ENCODE peak calls at places on chromosome 5, in nine cellular contexts. One of them, this sample, is unnamed.

GRCh38 chr5:171201285-171201684 is 107.8 kb upstream of the TLX3 start:
- DNase-seq in neural progenitor cell: peak
- DNase-seq in prostate gland: no peak
- DNase-seq in H9: no peak
- DNase-seq in breast epithelium: no peak
- DNase-seq in Peyer's patch: no peak
- DNase-seq in SK-N-MC: no peak
- DNase-seq in A673: no peak
- DNase-seq in adrenal gland: no peak
- DNase-seq in this sample: no peak

GRCh38 chr5:124996023-124996763 is 249.8 kb upstream of the ZNF608 start:
- DNase-seq in A673: no peak
- DNase-seq in Peyer's patch: no peak
- DNase-seq in breast epithelium: no peak
- DNase-seq in neural progenitor cell: peak
- DNase-seq in adrenal gland: no peak
- DNase-seq in H9: no peak
- DNase-seq in prostate gland: no peak
- DNase-seq in SK-N-MC: no peak
- DNase-seq in this sample: no peak

GRCh38 chr5:5217371-5217770 is 77.2 kb downstream of the ADAMTS16 start:
- DNase-seq in adrenal gland: no peak
- DNase-seq in H9: no peak
- DNase-seq in SK-N-MC: no peak
- DNase-seq in prostate gland: no peak
- DNase-seq in breast epithelium: no peak
- DNase-seq in A673: no peak
- DNase-seq in neural progenitor cell: no peak
- DNase-seq in Peyer's patch: no peak
- DNase-seq in this sample: no peak

GRCh38 chr5:9283021-9283420 is 262.9 kb downstream of the SEMA5A start:
- DNase-seq in neural progenitor cell: no peak
- DNase-seq in adrenal gland: no peak
- DNase-seq in A673: no peak
- DNase-seq in prostate gland: no peak
- DNase-seq in SK-N-MC: no peak
- DNase-seq in breast epithelium: no peak
- DNase-seq in Peyer's patch: no peak
- DNase-seq in H9: no peak
- DNase-seq in this sample: no peak

GRCh38 chr5:67165524-67166459 is 30.8 kb downstream of the CD180 start:
- DNase-seq in H9: peak
- DNase-seq in SK-N-MC: no peak
- DNase-seq in neural progenitor cell: peak
- DNase-seq in prostate gland: peak
- DNase-seq in breast epithelium: peak
- DNase-seq in A673: peak
- DNase-seq in Peyer's patch: peak
- DNase-seq in adrenal gland: peak
- DNase-seq in this sample: peak

GRCh38 chr5:179258922-179259730 is 86.1 kb downstream of the ADAMTS2 start:
- DNase-seq in SK-N-MC: no peak
- DNase-seq in neural progenitor cell: no peak
- DNase-seq in Peyer's patch: no peak
- DNase-seq in H9: peak
- DNase-seq in A673: no peak
- DNase-seq in prostate gland: no peak
- DNase-seq in adrenal gland: peak
- DNase-seq in breast epithelium: peak
- DNase-seq in this sample: no peak

GRCh38 chr5:150335778-150336177 is 21.7 kb upstream of the TCOF1 start:
- DNase-seq in SK-N-MC: no peak
- DNase-seq in adrenal gland: no peak
- DNase-seq in H9: no peak
- DNase-seq in breast epithelium: no peak
- DNase-seq in neural progenitor cell: no peak
- DNase-seq in Peyer's patch: no peak
- DNase-seq in prostate gland: no peak
- DNase-seq in A673: no peak
- DNase-seq in this sample: no peak

GRCh38 chr5:143583385-143583784 is 179.9 kb upstream of the NR3C1 start:
- DNase-seq in breast epithelium: no peak
- DNase-seq in A673: no peak
- DNase-seq in neural progenitor cell: no peak
- DNase-seq in SK-N-MC: no peak
- DNase-seq in prostate gland: no peak
- DNase-seq in adrenal gland: no peak
- DNase-seq in H9: no peak
- DNase-seq in Peyer's patch: no peak
- DNase-seq in this sample: no peak

GRCh38 chr5:173872887-173873286 is 15.3 kb upstream of the CPEB4 start:
- DNase-seq in breast epithelium: no peak
- DNase-seq in H9: no peak
- DNase-seq in Peyer's patch: no peak
- DNase-seq in neural progenitor cell: no peak
- DNase-seq in A673: no peak
- DNase-seq in adrenal gland: no peak
- DNase-seq in prostate gland: no peak
- DNase-seq in SK-N-MC: no peak
- DNase-seq in this sample: peak

GRCh38 chr5:38576442-38576841 is 20.0 kb upstream of the LIFR start:
- DNase-seq in adrenal gland: no peak
- DNase-seq in SK-N-MC: no peak
- DNase-seq in prostate gland: peak
- DNase-seq in Peyer's patch: no peak
- DNase-seq in breast epithelium: no peak
- DNase-seq in neural progenitor cell: no peak
- DNase-seq in H9: no peak
- DNase-seq in A673: no peak
- DNase-seq in this sample: no peak

GRCh38 chr5:174409070-174409469 is 315.3 kb upstream of the MSX2 start:
- DNase-seq in adrenal gland: no peak
- DNase-seq in Peyer's patch: no peak
- DNase-seq in SK-N-MC: no peak
- DNase-seq in neural progenitor cell: no peak
- DNase-seq in H9: no peak
- DNase-seq in A673: no peak
- DNase-seq in prostate gland: no peak
- DNase-seq in breast epithelium: no peak
- DNase-seq in this sample: no peak

GRCh38 chr5:149600932-149601331 is 19.6 kb downstream of the ARHGEF37 start:
- DNase-seq in A673: no peak
- DNase-seq in H9: no peak
- DNase-seq in Peyer's patch: no peak
- DNase-seq in neural progenitor cell: no peak
- DNase-seq in prostate gland: peak
- DNase-seq in adrenal gland: no peak
- DNase-seq in SK-N-MC: no peak
- DNase-seq in breast epithelium: no peak
- DNase-seq in this sample: no peak

GRCh38 chr5:179308563-179309382 is 36.5 kb downstream of the ADAMTS2 start:
- DNase-seq in breast epithelium: no peak
- DNase-seq in H9: no peak
- DNase-seq in neural progenitor cell: no peak
- DNase-seq in adrenal gland: peak
- DNase-seq in Peyer's patch: no peak
- DNase-seq in prostate gland: no peak
- DNase-seq in SK-N-MC: no peak
- DNase-seq in A673: no peak
- DNase-seq in this sample: no peak

GRCh38 chr5:109327572-109327971 is 82.2 kb downstream of the PJA2 start:
- DNase-seq in A673: no peak
- DNase-seq in SK-N-MC: no peak
- DNase-seq in breast epithelium: no peak
- DNase-seq in Peyer's patch: no peak
- DNase-seq in prostate gland: no peak
- DNase-seq in H9: no peak
- DNase-seq in adrenal gland: no peak
- DNase-seq in neural progenitor cell: peak
- DNase-seq in this sample: no peak

GRCh38 chr5:109324941-109325340 is 84.8 kb downstream of the PJA2 start:
- DNase-seq in prostate gland: no peak
- DNase-seq in A673: no peak
- DNase-seq in SK-N-MC: peak
- DNase-seq in H9: no peak
- DNase-seq in Peyer's patch: no peak
- DNase-seq in neural progenitor cell: no peak
- DNase-seq in breast epithelium: no peak
- DNase-seq in adrenal gland: no peak
- DNase-seq in this sample: no peak

GRCh38 chr5:109325456-109325855 is 84.3 kb downstream of the PJA2 start:
- DNase-seq in Peyer's patch: no peak
- DNase-seq in breast epithelium: no peak
- DNase-seq in SK-N-MC: no peak
- DNase-seq in A673: no peak
- DNase-seq in adrenal gland: no peak
- DNase-seq in neural progenitor cell: no peak
- DNase-seq in prostate gland: no peak
- DNase-seq in H9: no peak
- DNase-seq in this sample: no peak

GRCh38 chr5:109328626-109329025 is 81.1 kb downstream of the PJA2 start:
- DNase-seq in SK-N-MC: no peak
- DNase-seq in breast epithelium: no peak
- DNase-seq in neural progenitor cell: no peak
- DNase-seq in A673: no peak
- DNase-seq in Peyer's patch: no peak
- DNase-seq in adrenal gland: no peak
- DNase-seq in prostate gland: no peak
- DNase-seq in H9: no peak
- DNase-seq in this sample: no peak

DNA sequence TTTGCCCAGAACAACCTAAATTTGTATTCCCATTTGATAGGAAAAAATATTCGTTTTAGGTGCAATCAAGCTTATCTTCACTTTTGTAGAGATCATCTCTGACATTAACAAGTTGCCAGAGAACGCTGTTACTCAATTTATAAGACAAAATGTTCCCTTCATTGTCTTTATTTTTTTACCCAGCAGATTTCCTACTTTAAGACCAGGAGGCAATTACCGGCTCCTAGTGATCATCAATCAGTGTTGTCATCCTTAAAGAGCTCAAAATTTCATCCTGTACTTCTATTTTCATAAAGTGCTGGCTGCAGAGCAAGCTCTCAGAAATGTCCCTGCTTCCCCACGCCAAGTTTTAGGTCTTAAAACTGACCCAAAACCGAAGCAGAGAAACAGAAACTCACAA is 82.9 kb downstream of the PJA2 start:
- DNase-seq in neural progenitor cell: no peak
- DNase-seq in breast epithelium: no peak
- DNase-seq in adrenal gland: no peak
- DNase-seq in prostate gland: no peak
- DNase-seq in SK-N-MC: no peak
- DNase-seq in H9: no peak
- DNase-seq in Peyer's patch: no peak
- DNase-seq in A673: no peak
- DNase-seq in this sample: no peak
- H3K27ac ChIP-seq in neural progenitor cell: no peak
- H3K27ac ChIP-seq in breast epithelium: peak
- H3K27ac ChIP-seq in adrenal gland: peak
- H3K27ac ChIP-seq in prostate gland: peak
- H3K27ac ChIP-seq in SK-N-MC: no peak
- H3K27ac ChIP-seq in H9: no peak
- H3K27ac ChIP-seq in Peyer's patch: no peak
- H3K27ac ChIP-seq in A673: no peak
- H3K27ac ChIP-seq in this sample: no peak

GRCh38 chr5:102036927-102037326 is 259.2 kb downstream of the SLCO4C1 start:
- DNase-seq in SK-N-MC: no peak
- DNase-seq in A673: no peak
- DNase-seq in breast epithelium: no peak
- DNase-seq in Peyer's patch: no peak
- DNase-seq in neural progenitor cell: no peak
- DNase-seq in adrenal gland: no peak
- DNase-seq in H9: no peak
- DNase-seq in prostate gland: no peak
- DNase-seq in this sample: no peak
- H3K27ac ChIP-seq in SK-N-MC: no peak
- H3K27ac ChIP-seq in A673: no peak
- H3K27ac ChIP-seq in breast epithelium: no peak
- H3K27ac ChIP-seq in Peyer's patch: no peak
- H3K27ac ChIP-seq in neural progenitor cell: no peak
- H3K27ac ChIP-seq in adrenal gland: no peak
- H3K27ac ChIP-seq in H9: no peak
- H3K27ac ChIP-seq in prostate gland: no peak
- H3K27ac ChIP-seq in this sample: no peak

DNA sequence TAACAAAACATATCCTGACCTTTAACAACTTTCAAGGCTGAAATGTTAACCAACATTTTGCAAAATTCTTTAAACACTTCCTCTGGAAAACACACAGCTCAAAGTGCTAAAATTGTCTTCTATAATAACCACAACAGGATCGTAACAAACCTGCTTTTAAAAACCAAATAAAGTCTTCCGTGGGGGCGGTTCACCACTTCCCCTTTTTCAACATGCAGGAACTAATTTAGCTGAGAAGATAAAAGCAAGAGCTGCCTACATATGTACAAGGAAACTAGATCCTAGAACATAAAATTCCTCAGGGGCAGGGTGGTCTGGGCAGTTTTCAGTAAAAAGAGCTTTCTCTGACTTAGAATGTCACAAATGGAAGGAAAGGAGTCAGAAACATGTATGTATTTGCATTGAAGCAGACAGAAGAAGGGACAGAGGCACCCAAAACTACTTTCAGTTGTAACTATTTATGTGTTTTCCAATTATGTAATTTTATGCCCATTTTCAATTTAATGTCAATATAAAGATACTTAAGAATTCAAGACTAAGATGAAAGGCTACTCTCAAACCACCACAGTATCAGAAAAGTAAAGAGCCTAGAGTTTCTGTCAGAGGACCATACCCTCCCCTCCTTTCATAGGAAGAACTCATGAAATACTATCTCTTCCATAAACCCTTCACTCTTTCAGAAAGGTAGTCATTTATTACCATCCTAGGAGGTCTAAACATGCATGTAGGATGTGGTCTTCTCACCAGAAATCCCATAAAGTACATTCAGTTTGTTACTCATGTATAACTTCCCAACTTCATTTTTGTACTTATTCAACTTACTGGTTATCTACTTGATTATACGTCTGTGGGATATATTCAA is 185.9 kb upstream of the RASA1 start:
- DNase-seq in breast epithelium: no peak
- DNase-seq in H9: no peak
- DNase-seq in A673: peak
- DNase-seq in Peyer's patch: peak
- DNase-seq in prostate gland: no peak
- DNase-seq in neural progenitor cell: no peak
- DNase-seq in SK-N-MC: peak
- DNase-seq in adrenal gland: no peak
- DNase-seq in this sample: no peak
- H3K27ac ChIP-seq in breast epithelium: no peak
- H3K27ac ChIP-seq in H9: no peak
- H3K27ac ChIP-seq in A673: peak
- H3K27ac ChIP-seq in Peyer's patch: peak
- H3K27ac ChIP-seq in prostate gland: no peak
- H3K27ac ChIP-seq in neural progenitor cell: no peak
- H3K27ac ChIP-seq in SK-N-MC: peak
- H3K27ac ChIP-seq in adrenal gland: peak
- H3K27ac ChIP-seq in this sample: no peak

GRCh38 chr5:181020716-181021115 is 19.4 kb upstream of the BTNL9 start:
- DNase-seq in SK-N-MC: no peak
- DNase-seq in Peyer's patch: no peak
- DNase-seq in H9: no peak
- DNase-seq in prostate gland: no peak
- DNase-seq in neural progenitor cell: no peak
- DNase-seq in A673: no peak
- DNase-seq in adrenal gland: no peak
- DNase-seq in breast epithelium: no peak
- DNase-seq in this sample: no peak
- H3K27ac ChIP-seq in SK-N-MC: no peak
- H3K27ac ChIP-seq in Peyer's patch: no peak
- H3K27ac ChIP-seq in H9: no peak
- H3K27ac ChIP-seq in prostate gland: no peak
- H3K27ac ChIP-seq in neural progenitor cell: no peak
- H3K27ac ChIP-seq in A673: no peak
- H3K27ac ChIP-seq in adrenal gland: no peak
- H3K27ac ChIP-seq in breast epithelium: no peak
- H3K27ac ChIP-seq in this sample: no peak